ENCODE peak calls at places on chromosome 1, in four cellular contexts. Y is foreskin fibroblast, V is cardiac fibroblast, D is GM12865. E is an unnamed sample.

GRCh38 chr1:200892546-200892945 is 2.2 kb upstream of the INAVA start:
- DNase-seq in Y (no peak), V (no peak), D (no peak), E (no peak)

GRCh38 chr1:96333522-96334235 is 387.9 kb upstream of the PTBP2 start:
- DNase-seq in Y (no peak), V (no peak), D (no peak), E (no peak)

GRCh38 chr1:157691285-157691920 is 9.2 kb downstream of the FCRL3 start:
- DNase-seq in Y (peak), V (peak), D (peak), E (peak)

GRCh38 chr1:67689267-67690017 is 4.4 kb downstream of the GADD45A start:
- DNase-seq in Y (peak), V (peak), D (no peak), E (peak)

GRCh38 chr1:153422450-153423068 is 6.2 kb downstream of the S100A7A start:
- DNase-seq in Y (peak), V (peak), D (peak), E (peak)

GRCh38 chr1:33005117-33005811 is 31.4 kb downstream of the AK2 start:
- DNase-seq in Y (no peak), V (no peak), D (no peak), E (peak)

GRCh38 chr1:238649200-238649599 is 737.2 kb upstream of the CHRM3 start:
- DNase-seq in Y (no peak), V (no peak), D (no peak), E (no peak)

GRCh38 chr1:169009666-169010065 is 96.8 kb upstream of the ATP1B1 start:
- DNase-seq in Y (no peak), V (no peak), D (peak), E (no peak)

GRCh38 chr1:75053207-75053606 is 81.0 kb upstream of the LHX8 start:
- DNase-seq in Y (no peak), V (no peak), D (no peak), E (peak)

GRCh38 chr1:234326493-234327366 is 46.5 kb upstream of the COA6 start:
- DNase-seq in Y (peak), V (peak), D (peak), E (peak)

GRCh38 chr1:237864338-237865244 is 26.1 kb downstream of the ZP4 start:
- DNase-seq in Y (no peak), V (peak), D (peak), E (peak)

GRCh38 chr1:2044510-2045319 is 5.5 kb upstream of the PRKCZ start:
- DNase-seq in Y (peak), V (peak), D (peak), E (peak)

GRCh38 chr1:173560300-173560699 is 42.6 kb downstream of the SLC9C2 start:
- DNase-seq in Y (no peak), V (no peak), D (no peak), E (no peak)

GRCh38 chr1:173561263-173561662 is 41.6 kb downstream of the SLC9C2 start:
- DNase-seq in Y (no peak), V (no peak), D (no peak), E (no peak)

GRCh38 chr1:173568483-173568882 is 34.4 kb downstream of the SLC9C2 start:
- DNase-seq in Y (no peak), V (no peak), D (no peak), E (no peak)

DNA sequence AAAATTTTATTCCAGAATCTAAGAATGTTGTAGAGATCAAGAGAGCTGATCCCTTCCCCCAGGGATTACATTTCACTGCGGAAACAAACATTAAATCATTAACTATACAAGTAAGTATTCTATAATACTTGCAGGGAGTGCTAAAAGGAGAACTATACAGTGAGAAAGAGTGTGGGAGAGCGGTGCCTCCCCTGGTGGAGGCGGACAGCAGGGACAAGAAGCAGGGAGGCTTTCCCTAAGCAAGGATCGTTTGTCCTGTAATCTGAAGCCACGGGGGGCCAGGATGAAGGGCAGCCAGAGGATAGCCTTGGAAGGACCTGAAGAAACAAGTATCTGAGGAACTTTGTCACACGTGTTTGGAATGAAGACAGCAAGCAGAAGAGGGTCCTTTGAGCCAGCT is 40.1 kb downstream of the SLC9C2 start:
- DNase-seq in Y (no peak), V (no peak), D (no peak), E (no peak)
- TF ChIP-seq CTCF in Y (peak), V (no peak), D (no peak), E (no peak)

GRCh38 chr1:156691665-156692408 is 13.5 kb downstream of the CRABP2 start:
- DNase-seq in Y (peak), V (no peak), D (no peak), E (peak)

GRCh38 chr1:156690673-156691032 is 13.4 kb upstream of the NES start:
- DNase-seq in Y (no peak), V (no peak), D (no peak), E (no peak)

GRCh38 chr1:156691216-156691615 is 14.0 kb upstream of the NES start:
- DNase-seq in Y (no peak), V (no peak), D (no peak), E (no peak)

GRCh38 chr1:156689960-156690672 is 12.9 kb upstream of the NES start:
- DNase-seq in Y (no peak), V (peak), D (no peak), E (peak)

GRCh38 chr1:156689035-156689959 is 12.1 kb upstream of the NES start:
- DNase-seq in Y (peak), V (peak), D (peak), E (peak)
- H3K4me3 ChIP-seq in Y (peak), V (peak), D (no peak), E (peak)

GRCh38 chr1:232305020-232305419 is 324.9 kb downstream of the SIPA1L2 start:
- DNase-seq in Y (no peak), V (no peak), D (no peak), E (peak)

GRCh38 chr1:232303221-232303620 is 326.7 kb downstream of the SIPA1L2 start:
- DNase-seq in Y (no peak), V (no peak), D (no peak), E (peak)

GRCh38 chr1:232308616-232309015 is 321.3 kb downstream of the SIPA1L2 start:
- DNase-seq in Y (no peak), V (no peak), D (no peak), E (no peak)

GRCh38 chr1:232307299-232307698 is 322.6 kb downstream of the SIPA1L2 start:
- DNase-seq in Y (no peak), V (no peak), D (no peak), E (no peak)

DNA sequence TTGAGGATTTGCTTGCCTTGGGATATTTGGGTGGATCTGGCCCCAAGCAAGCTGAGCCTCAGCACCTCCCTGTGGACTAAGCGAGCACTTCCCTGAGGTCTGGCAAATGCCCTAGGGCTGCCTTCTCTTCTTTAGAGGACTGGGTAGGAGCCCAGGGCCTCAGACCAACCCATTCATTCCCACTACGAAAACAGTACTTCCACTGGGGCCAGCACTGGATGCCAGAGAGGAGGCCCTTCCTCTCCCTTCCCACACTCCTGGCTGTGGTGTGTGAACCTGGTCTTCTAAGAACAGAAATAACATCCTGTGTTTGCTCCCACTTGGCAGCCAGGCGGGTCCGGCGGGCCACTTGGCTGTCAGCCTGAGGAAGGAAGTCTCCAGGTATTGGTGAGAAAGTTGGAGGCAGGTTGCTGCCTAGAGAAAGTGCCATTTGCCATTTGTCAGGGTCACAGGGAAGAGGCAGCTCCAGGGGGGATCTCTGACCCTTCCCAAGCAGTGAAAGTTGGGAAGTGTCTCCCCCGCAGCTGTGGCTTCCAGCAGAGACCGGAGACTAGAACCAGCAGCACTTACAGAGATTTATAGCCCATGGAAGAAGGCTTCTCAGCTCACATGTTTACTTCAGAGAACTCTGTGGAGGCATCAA is 323.5 kb downstream of the SIPA1L2 start:
- DNase-seq in Y (no peak), V (no peak), D (no peak), E (no peak)
- TF ChIP-seq CTCF in Y (no peak), V (peak), D (no peak), E (peak)

DNA sequence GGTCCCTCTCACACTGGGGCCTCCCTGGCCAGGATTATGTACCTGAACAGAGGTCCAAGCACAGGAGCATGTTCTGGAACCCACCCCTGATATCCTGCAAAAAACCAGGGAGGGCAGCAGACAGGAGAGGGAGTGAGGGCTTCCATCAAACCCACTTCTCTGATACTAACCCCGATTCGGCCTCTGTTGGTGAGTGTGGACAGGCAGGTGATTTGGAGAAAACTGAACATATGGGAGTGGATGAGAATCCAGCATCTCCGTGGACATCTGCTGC is 215.3 kb downstream of the MATN1 start:
- DNase-seq in Y (no peak), V (no peak), D (no peak), E (no peak)
- H3K4me3 ChIP-seq in Y (no peak), V (no peak), D (no peak), E (no peak)

GRCh38 chr1:230860617-230861384 is 7.5 kb downstream of the C1orf198 start:
- DNase-seq in Y (no peak), V (no peak), D (no peak), E (no peak)
- TF ChIP-seq CTCF in Y (no peak), V (no peak), D (no peak), E (no peak)

GRCh38 chr1:24323281-24323680 is 4.1 kb downstream of the GRHL3 start:
- DNase-seq in Y (no peak), V (no peak), D (no peak), E (peak)
- H3K4me3 ChIP-seq in Y (no peak), V (no peak), D (no peak), E (no peak)

DNA sequence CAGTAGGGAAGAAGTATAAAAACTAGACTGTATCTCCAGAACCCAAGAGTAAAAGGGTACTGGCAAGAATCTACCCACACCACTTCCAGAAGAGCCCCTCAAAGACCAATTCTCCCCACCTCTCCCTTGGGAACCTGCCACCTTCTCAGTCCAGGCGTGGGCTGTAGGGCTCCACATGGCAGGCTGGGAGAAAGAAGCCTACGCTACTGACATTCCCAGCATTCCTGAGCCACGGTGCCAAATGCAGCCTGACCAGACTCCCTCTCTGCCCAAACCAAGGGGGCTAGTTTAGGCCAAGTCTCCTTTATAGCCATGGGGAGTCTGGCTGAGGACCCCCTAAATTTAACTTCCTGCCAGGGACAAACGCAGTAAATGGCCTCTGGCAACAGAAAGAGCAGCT is 2.0 kb downstream of the UBE2Q1 start:
- DNase-seq in Y (peak), V (peak), D (no peak), E (no peak)
- TF ChIP-seq CTCF in Y (no peak), V (no peak), D (no peak), E (no peak)

GRCh38 chr1:64956733-64957441 is 9.5 kb downstream of the JAK1 start:
- DNase-seq in Y (no peak), V (no peak), D (peak), E (no peak)
- H3K4me3 ChIP-seq in Y (no peak), V (no peak), D (no peak), E (no peak)

DNA sequence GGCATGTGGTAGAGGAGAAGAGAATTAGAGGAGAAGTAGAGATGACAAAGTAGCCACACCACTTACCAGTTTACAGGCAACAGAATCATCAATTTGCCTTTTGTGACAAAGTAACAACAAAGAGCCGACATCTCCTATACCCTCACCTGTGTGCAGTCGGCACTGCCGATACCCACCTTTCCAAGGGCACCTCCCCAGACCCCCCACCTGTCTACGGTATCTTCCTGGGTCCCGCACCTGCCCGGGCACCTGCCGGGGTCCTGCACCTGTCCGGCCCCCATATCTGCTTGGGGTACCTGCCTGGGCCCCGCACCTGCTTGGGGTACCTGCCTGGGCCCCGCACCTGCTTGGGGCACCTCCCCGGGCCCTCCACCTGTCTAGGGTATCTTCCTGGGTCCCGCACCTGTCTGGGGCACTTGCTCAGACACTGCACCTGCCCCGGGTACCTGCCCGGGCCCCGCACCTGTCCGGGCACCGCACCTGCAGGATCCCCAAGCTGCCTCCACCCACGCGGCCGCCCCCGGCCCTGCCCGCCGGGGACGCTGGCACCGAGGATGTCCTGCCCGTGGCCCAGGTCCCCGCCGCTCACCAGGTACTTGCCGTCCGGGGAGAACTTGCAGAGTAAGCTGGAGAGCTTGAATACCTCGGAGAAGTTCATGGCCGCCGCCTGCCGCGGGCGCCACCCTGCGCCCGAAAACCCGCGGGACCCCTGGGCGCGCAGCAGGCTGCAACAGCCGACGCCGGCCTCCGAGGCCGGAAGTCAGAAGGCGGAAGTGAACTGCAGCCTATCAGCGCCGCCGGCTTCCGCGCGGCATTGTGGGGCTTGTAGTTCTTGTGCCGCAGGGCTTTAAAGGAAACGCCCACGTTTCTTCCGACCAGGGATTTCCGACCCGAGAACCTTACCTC is at the start of gene WRAP73:
- DNase-seq in Y (peak), V (peak), D (peak), E (peak)
- TF ChIP-seq CTCF in Y (peak), V (peak), D (peak), E (peak)

GRCh38 chr1:9824702-9825089 is 931 bp upstream of the CLSTN1 start:
- DNase-seq in Y (no peak), V (no peak), D (no peak), E (no peak)
- H3K4me3 ChIP-seq in Y (peak), V (peak), D (peak), E (peak)